ENCODE peak calls at places on chromosomes 1 and 21, in nine cellular contexts. E is neural progenitor cell, T is OCI-LY7, P is MM.1S, V is PC-3, C is GM23248, R is HCT116, O is SK-N-SH, Y is GM23338. I is an unnamed sample.

GRCh38 chr1:57600424-57600823 is 176.6 kb upstream of the DAB1 start:
- DNase-seq in E (peak; percentile 80), T (no peak), P (no peak), V (no peak), C (no peak), R (no peak), O (no peak), Y (peak; percentile 94), I (no peak)

GRCh38 chr1:78114034-78114956 is 68.5 kb downstream of the GIPC2 start:
- DNase-seq in E (peak; percentile 80), T (peak; percentile 81), P (peak; percentile 76), V (peak; percentile 91), C (peak; percentile 89), R (peak; percentile 73), O (peak; percentile 54), Y (peak; percentile 89), I (peak; percentile 84)

GRCh38 chr1:68321084-68321685 is 88.9 kb upstream of the WLS start:
- DNase-seq in E (peak; percentile 84), T (peak; percentile 4), P (no peak), V (peak; percentile 77), C (peak; percentile 80), R (no peak), O (peak; percentile 37), Y (peak; percentile 70), I (peak; percentile 85)

GRCh38 chr1:185972096-185972875 is 238.1 kb downstream of the HMCN1 start:
- DNase-seq in E (no peak), T (no peak), P (no peak), V (no peak), C (peak; percentile 46), R (no peak), O (no peak), Y (no peak), I (no peak)

GRCh38 chr1:8373547-8374270 is 55.8 kb downstream of the SLC45A1 start:
- DNase-seq in E (peak; percentile 81), T (no peak), P (no peak), V (peak; percentile 50), C (peak; percentile 95), R (peak; percentile 4), O (no peak), Y (peak; percentile 40), I (peak; percentile 70)

GRCh38 chr1:59071289-59071688 is 225.6 kb upstream of the FGGY start:
- DNase-seq in E (no peak), T (no peak), P (peak; percentile 51), V (no peak), C (no peak), R (no peak), O (no peak), Y (no peak), I (no peak)

GRCh38 chr1:61222240-61222639 is 139.9 kb downstream of the NFIA start:
- DNase-seq in E (no peak), T (no peak), P (no peak), V (no peak), C (no peak), R (no peak), O (no peak), Y (no peak), I (no peak)

GRCh38 chr1:55079651-55080050 is 40.3 kb downstream of the PCSK9 start:
- DNase-seq in E (no peak), T (no peak), P (no peak), V (no peak), C (no peak), R (no peak), O (no peak), Y (no peak), I (no peak)

GRCh38 chr1:145845144-145845513 is 301 bp upstream of the NUDT17 start:
- DNase-seq in E (no peak), T (peak; percentile 88), P (peak; percentile 79), V (no peak), C (no peak), R (no peak), O (no peak), Y (no peak), I (no peak)

GRCh38 chr21:42524341-42525227 is 10.9 kb downstream of the SLC37A1 start:
- DNase-seq in E (peak; percentile 75), T (peak; percentile 85), P (peak; percentile 91), V (peak; percentile 22), C (peak; percentile 39), R (no peak), O (no peak), Y (peak; percentile 53), I (peak; percentile 82)

GRCh38 chr1:186900539-186901237 is 71.9 kb downstream of the PLA2G4A start:
- DNase-seq in E (no peak), T (no peak), P (no peak), V (no peak), C (no peak), R (no peak), O (no peak), Y (no peak), I (no peak)

GRCh38 chr1:197184190-197184589 is 37.7 kb upstream of the ASPM start:
- DNase-seq in E (no peak), T (no peak), P (no peak), V (no peak), C (peak; percentile 32), R (no peak), O (no peak), Y (no peak), I (no peak)

GRCh38 chr1:227317541-227318002 is 720 bp downstream of the CDC42BPA start:
- DNase-seq in E (peak; percentile 80), T (no peak), P (peak; percentile 47), V (peak; percentile 80), C (peak; percentile 79), R (no peak), O (peak; percentile 76), Y (peak; percentile 82), I (peak; percentile 77)

GRCh38 chr1:110176299-110176956 is 26.1 kb downstream of the SLC6A17 start:
- DNase-seq in E (no peak), T (no peak), P (no peak), V (no peak), C (no peak), R (no peak), O (peak; percentile 86), Y (no peak), I (peak; percentile 35)

GRCh38 chr1:162722036-162722435 is 68.5 kb upstream of the HSD17B7 start:
- DNase-seq in E (no peak), T (no peak), P (no peak), V (no peak), C (no peak), R (no peak), O (no peak), Y (no peak), I (no peak)

GRCh38 chr1:241985787-241986186 is 13.1 kb downstream of the MAP1LC3C start:
- DNase-seq in E (peak; percentile 65), T (peak; percentile 39), P (peak; percentile 64), V (peak; percentile 79), C (peak; percentile 73), R (peak; percentile 38), O (peak; percentile 55), Y (peak; percentile 83), I (peak; percentile 58)

GRCh38 chr1:86854352-86854751 is 59.6 kb downstream of the SELENOF start:
- DNase-seq in E (no peak), T (no peak), P (no peak), V (no peak), C (no peak), R (no peak), O (no peak), Y (no peak), I (no peak)

GRCh38 chr1:28195780-28196179 is 19.3 kb upstream of the PTAFR start:
- DNase-seq in E (peak; percentile 24), T (no peak), P (no peak), V (no peak), C (no peak), R (no peak), O (no peak), Y (peak; percentile 21), I (no peak)

GRCh38 chr1:1144843-1145546 is 28.7 kb upstream of the TTLL10 start:
- DNase-seq in E (no peak), T (no peak), P (no peak), V (no peak), C (no peak), R (no peak), O (no peak), Y (no peak), I (no peak)
- TF ChIP-seq EZH2phosphoT487 in E (no peak), T (no peak), P (no peak), V (no peak), C (no peak), R (no peak), O (no peak), Y (no peak), I (no peak)

GRCh38 chr1:39177641-39178040 is 26.9 kb upstream of the MACF1 start:
- DNase-seq in E (no peak), T (no peak), P (no peak), V (no peak), C (no peak), R (no peak), O (no peak), Y (no peak), I (no peak)
- H3K4me1 ChIP-seq in E (peaks cover 64% of the 10 kb centered on the region), T (no peaks in the 10 kb centered on the region), P (no peaks in the 10 kb centered on the region), V (peaks cover 49% of the 10 kb centered on the region), C (peaks cover 40% of the 10 kb centered on the region), R (peaks cover 23% of the 10 kb centered on the region), O (peaks cover 15% of the 10 kb centered on the region), Y (peaks cover 54% of the 10 kb centered on the region), I (peaks cover 41% of the 10 kb centered on the region)

GRCh38 chr1:32496127-32496526 is 31.3 kb downstream of the ZBTB8B start:
- DNase-seq in E (no peak), T (no peak), P (no peak), V (no peak), C (peak; percentile 62), R (no peak), O (no peak), Y (no peak), I (peak; percentile 26)

GRCh38 chr1:32494711-32495337 is 30.0 kb downstream of the ZBTB8B start:
- DNase-seq in E (no peak), T (no peak), P (no peak), V (no peak), C (no peak), R (no peak), O (no peak), Y (no peak), I (no peak)

GRCh38 chr1:32489774-32490454 is 25.0 kb downstream of the ZBTB8B start:
- DNase-seq in E (no peak), T (no peak), P (no peak), V (no peak), C (no peak), R (no peak), O (no peak), Y (no peak), I (no peak)

GRCh38 chr1:32498751-32499150 is 33.9 kb downstream of the ZBTB8B start:
- DNase-seq in E (no peak), T (no peak), P (no peak), V (no peak), C (no peak), R (no peak), O (no peak), Y (no peak), I (no peak)

GRCh38 chr1:32494196-32494595 is 29.3 kb downstream of the ZBTB8B start:
- DNase-seq in E (no peak), T (no peak), P (no peak), V (no peak), C (no peak), R (no peak), O (peak; percentile 85), Y (no peak), I (peak; percentile 30)
- H3K27ac ChIP-seq in E (no peak overlapping the region), T (no peak overlapping the region), P (no peak overlapping the region), V (no peak overlapping the region), C (no peak overlapping the region), R (no peak overlapping the region), O (peak overlapping the region; percentile 84), Y (no peak overlapping the region), I (peak overlapping the region; percentile 50)

DNA sequence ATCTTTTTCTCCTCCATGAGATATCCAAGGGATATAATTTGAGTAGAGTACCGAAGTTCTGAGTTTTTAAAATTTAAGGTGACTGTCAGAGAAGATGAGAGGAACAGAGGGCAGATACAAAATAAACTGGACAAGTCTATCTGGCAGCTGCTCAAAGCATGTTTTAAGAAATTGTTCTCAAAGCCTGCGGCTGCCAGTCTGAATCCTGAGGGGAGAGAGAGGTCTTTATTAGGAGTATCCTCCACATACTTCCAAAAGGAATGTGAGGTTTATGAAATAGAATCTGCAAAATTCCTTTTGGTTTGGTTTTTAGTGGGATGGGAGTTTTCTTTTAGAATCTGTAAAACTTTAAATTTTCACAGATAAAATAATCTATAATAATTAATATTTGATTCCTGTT is 41.3 kb downstream of the TTC13 start:
- DNase-seq in E (no peak), T (no peak), P (no peak), V (no peak), C (no peak), R (no peak), O (no peak), Y (no peak), I (no peak)
- TF ChIP-seq EZH2phosphoT487 in E (no peak), T (no peak), P (no peak), V (no peak), C (no peak), R (no peak), O (no peak), Y (no peak), I (no peak)